ENCODE peak calls at places on chromosomes 2 and 18, in five cellular contexts. W, H, Q, G and C are unnamed samples.

GRCh38 chr18:62536005-62536404 is 13.2 kb downstream of the ZCCHC2 start:
- DNase-seq in W (no peak), H (no peak), Q (no peak), G (no peak), C (no peak)

GRCh38 chr2:109663721-109664120 is 49.6 kb downstream of the SOWAHC start:
- DNase-seq in W (peak; percentile 89), H (peak; percentile 61), Q (no peak), G (no peak), C (peak; percentile 80)

GRCh38 chr2:141611-142010 is 95.3 kb upstream of the FAM110C start:
- DNase-seq in W (no peak), H (no peak), Q (no peak), G (no peak), C (peak; percentile 51)

GRCh38 chr2:134539946-134540345 is 178.9 kb downstream of the TMEM163 start:
- DNase-seq in W (no peak), H (no peak), Q (peak; percentile 78), G (no peak), C (no peak)

GRCh38 chr2:10087360-10087759 is 7.1 kb upstream of the CYS1 start:
- DNase-seq in W (no peak), H (no peak), Q (no peak), G (no peak), C (no peak)

GRCh38 chr2:67974564-67975430 is 88.0 kb downstream of the C1D start:
- DNase-seq in W (peak; percentile 14), H (no peak), Q (peak; percentile 27), G (no peak), C (no peak)

GRCh38 chr18:55988537-55988936 is 400.5 kb upstream of the TCF4 start:
- DNase-seq in W (no peak), H (no peak), Q (no peak), G (no peak), C (peak; percentile 71)

GRCh38 chr18:49524951-49525350 is 36.9 kb upstream of the LIPG start:
- DNase-seq in W (no peak), H (no peak), Q (no peak), G (no peak), C (no peak)

GRCh38 chr2:8525236-8525581 is 156.6 kb upstream of the ID2 start:
- DNase-seq in W (no peak), H (no peak), Q (no peak), G (no peak), C (no peak)

GRCh38 chr2:197710424-197711042 is 5.4 kb downstream of the MARS2 start:
- DNase-seq in W (no peak), H (no peak), Q (no peak), G (no peak), C (no peak)

GRCh38 chr2:172928754-172929153 is 146.9 kb upstream of the MAP3K20 start:
- DNase-seq in W (peak; percentile 87), H (no peak), Q (no peak), G (no peak), C (no peak)